ENCODE peak calls at places on chromosomes 13 and 19, in six cellular contexts. I is bronchial epithelial cell, R is A549, L is fibroblast of pulmonary artery, S is brain microvascular endothelial cell, D is epithelial cell of esophagus. A is an unnamed sample.

GRCh38 chr19:12098040-12098439 is 33.5 kb downstream of the ZNF844 start:
- DNase-seq in I (peak), R (no peak), L (no peak), S (no peak), D (peak), A (no peak)

GRCh38 chr13:58097831-58098230 is 466.3 kb downstream of the PCDH17 start:
- DNase-seq in I (no peak), R (no peak), L (peak), S (no peak), D (no peak), A (no peak)

GRCh38 chr13:52463526-52463925 is 8.2 kb downstream of the CKAP2 start:
- DNase-seq in I (no peak), R (no peak), L (no peak), S (no peak), D (no peak), A (no peak)

GRCh38 chr13:36758345-36758744 is 60.7 kb upstream of the RFXAP start:
- DNase-seq in I (no peak), R (no peak), L (no peak), S (no peak), D (no peak), A (no peak)

GRCh38 chr19:42419309-42419708 is 7.9 kb downstream of the LIPE start:
- DNase-seq in I (no peak), R (no peak), L (no peak), S (no peak), D (no peak), A (no peak)

GRCh38 chr19:17073869-17074627 is 1.2 kb downstream of the HAUS8 start:
- DNase-seq in I (no peak), R (no peak), L (no peak), S (no peak), D (no peak), A (peak)

GRCh38 chr19:33332248-33332647 is 29.9 kb upstream of the CEBPA start:
- DNase-seq in I (no peak), R (no peak), L (no peak), S (no peak), D (no peak), A (no peak)

GRCh38 chr13:42906257-42906656 is 85.8 kb downstream of the EPSTI1 start:
- DNase-seq in I (peak), R (no peak), L (no peak), S (no peak), D (peak), A (no peak)

GRCh38 chr19:11942843-11943108 is 17.9 kb downstream of the ZNF700 start:
- DNase-seq in I (no peak), R (no peak), L (no peak), S (no peak), D (no peak), A (no peak)

GRCh38 chr13:68358218-68358817 is 1128.2 kb upstream of the PCDH9 start:
- DNase-seq in I (no peak), R (no peak), L (no peak), S (no peak), D (peak), A (no peak)

GRCh38 chr19:35290381-35291135 is 1.4 kb upstream of the MAG start:
- DNase-seq in I (no peak), R (no peak), L (no peak), S (no peak), D (no peak), A (no peak)

GRCh38 chr19:58044886-58045285 is 11.1 kb downstream of the ZSCAN1 start:
- DNase-seq in I (no peak), R (no peak), L (no peak), S (no peak), D (no peak), A (no peak)

GRCh38 chr19:3544742-3545668 is 6.0 kb downstream of the TEKTIP1 start:
- DNase-seq in I (peak), R (peak), L (peak), S (no peak), D (peak), A (peak)

GRCh38 chr19:15251749-15252397 is 19.6 kb upstream of the EPHX3 start:
- DNase-seq in I (peak), R (peak), L (peak), S (peak), D (peak), A (peak)

GRCh38 chr13:53074119-53074518 is 45.5 kb downstream of the OLFM4 start:
- DNase-seq in I (no peak), R (no peak), L (no peak), S (no peak), D (no peak), A (no peak)

GRCh38 chr13:48493851-48494250 is 39.0 kb downstream of the RCBTB2 start:
- DNase-seq in I (peak), R (no peak), L (peak), S (no peak), D (peak), A (peak)

GRCh38 chr13:23626730-23627129 is 56.5 kb downstream of the TNFRSF19 start:
- DNase-seq in I (no peak), R (no peak), L (no peak), S (no peak), D (no peak), A (no peak)

GRCh38 chr13:44306401-44307192 is 67.0 kb upstream of the SERP2 start:
- DNase-seq in I (peak), R (peak), L (peak), S (peak), D (peak), A (peak)

GRCh38 chr13:72622546-72622945 is 104.9 kb downstream of the MZT1 start:
- DNase-seq in I (peak), R (no peak), L (no peak), S (no peak), D (peak), A (no peak)

GRCh38 chr19:55372316-55373081 is 2.2 kb upstream of the IL11 start:
- DNase-seq in I (no peak), R (peak), L (peak), S (peak), D (no peak), A (peak)

GRCh38 chr19:39355253-39355652 is 13.0 kb downstream of the SAMD4B start:
- DNase-seq in I (no peak), R (no peak), L (no peak), S (no peak), D (no peak), A (no peak)

GRCh38 chr19:58578430-58578925 is 5.3 kb upstream of the MZF1 start:
- DNase-seq in I (no peak), R (no peak), L (no peak), S (no peak), D (peak), A (no peak)

GRCh38 chr19:4154571-4155312 is 1.3 kb downstream of the CREB3L3 start:
- DNase-seq in I (no peak), R (no peak), L (no peak), S (no peak), D (no peak), A (no peak)

GRCh38 chr13:33299626-33300025 is 14.1 kb upstream of the STARD13 start:
- DNase-seq in I (no peak), R (no peak), L (no peak), S (no peak), D (no peak), A (no peak)

GRCh38 chr13:97369269-97369893 is 64.6 kb upstream of the RAP2A start:
- DNase-seq in I (no peak), R (no peak), L (no peak), S (no peak), D (no peak), A (peak)

GRCh38 chr13:26485786-26486185 is 71.7 kb upstream of the WASF3 start:
- DNase-seq in I (no peak), R (no peak), L (no peak), S (no peak), D (no peak), A (no peak)

GRCh38 chr13:32645854-32646253 is 59.6 kb downstream of the PDS5B start:
- DNase-seq in I (no peak), R (no peak), L (no peak), S (no peak), D (no peak), A (no peak)

GRCh38 chr13:104597554-104598240 is 1531.5 kb upstream of the SLC10A2 start:
- DNase-seq in I (no peak), R (no peak), L (no peak), S (no peak), D (no peak), A (no peak)

GRCh38 chr13:102484329-102484728 is 82.5 kb upstream of the FGF14 start:
- DNase-seq in I (peak), R (no peak), L (no peak), S (peak), D (peak), A (peak)

GRCh38 chr13:23810842-23811241 is 78.4 kb downstream of the MIPEP start:
- DNase-seq in I (no peak), R (no peak), L (no peak), S (no peak), D (no peak), A (no peak)

GRCh38 chr13:23991119-23991518 is 93.8 kb upstream of the C1QTNF9B start:
- DNase-seq in I (no peak), R (no peak), L (no peak), S (no peak), D (no peak), A (no peak)

GRCh38 chr13:91540157-91540736 is 141.8 kb downstream of the GPC5 start:
- DNase-seq in I (no peak), R (no peak), L (no peak), S (no peak), D (no peak), A (no peak)

GRCh38 chr13:100610399-100611347 is 22.1 kb upstream of the GGACT start:
- DNase-seq in I (no peak), R (no peak), L (no peak), S (no peak), D (no peak), A (no peak)

GRCh38 chr13:46577656-46578589 is 25.0 kb downstream of the LRCH1 start:
- DNase-seq in I (no peak), R (no peak), L (no peak), S (no peak), D (no peak), A (no peak)

GRCh38 chr13:98664047-98664446 is 87.1 kb upstream of the STK24 start:
- DNase-seq in I (peak), R (no peak), L (peak), S (peak), D (peak), A (peak)

GRCh38 chr19:38713227-38713649 is 31.0 kb downstream of the CAPN12 start:
- DNase-seq in I (no peak), R (no peak), L (no peak), S (no peak), D (no peak), A (no peak)

GRCh38 chr13:112574476-112575294 is 13.3 kb downstream of the TUBGCP3 start:
- DNase-seq in I (no peak), R (no peak), L (peak), S (no peak), D (no peak), A (no peak)

GRCh38 chr19:46898731-46899130 is 37.9 kb downstream of the ARHGAP35 start:
- DNase-seq in I (peak), R (no peak), L (peak), S (peak), D (peak), A (no peak)

GRCh38 chr13:77509221-77509620 is 26.3 kb upstream of the SCEL start:
- DNase-seq in I (peak), R (no peak), L (peak), S (peak), D (peak), A (peak)

GRCh38 chr13:29541400-29541799 is 54.1 kb downstream of the SLC7A1 start:
- DNase-seq in I (no peak), R (no peak), L (no peak), S (no peak), D (no peak), A (no peak)

GRCh38 chr13:29545988-29546387 is 49.5 kb downstream of the SLC7A1 start:
- DNase-seq in I (no peak), R (no peak), L (no peak), S (no peak), D (no peak), A (no peak)

GRCh38 chr13:29540799-29541198 is 54.7 kb downstream of the SLC7A1 start:
- DNase-seq in I (no peak), R (no peak), L (no peak), S (no peak), D (no peak), A (no peak)

GRCh38 chr13:29546662-29547061 is 48.8 kb downstream of the SLC7A1 start:
- DNase-seq in I (no peak), R (no peak), L (no peak), S (no peak), D (no peak), A (no peak)

GRCh38 chr13:29543230-29544215 is 52.0 kb downstream of the SLC7A1 start:
- DNase-seq in I (no peak), R (no peak), L (peak), S (peak), D (peak), A (no peak)
- TF ChIP-seq CTCF in I (no peak), R (no peak), L (no peak), S (peak), D (no peak), A (no peak)

GRCh38 chr13:19088416-19088815 is 93.2 kb downstream of the TUBA3C start:
- DNase-seq in I (no peak), R (no peak), L (no peak), S (no peak), D (no peak), A (no peak)

GRCh38 chr13:19085258-19085657 is 96.4 kb downstream of the TUBA3C start:
- DNase-seq in I (no peak), R (no peak), L (no peak), S (no peak), D (no peak), A (no peak)

GRCh38 chr13:19090495-19090894 is 91.1 kb downstream of the TUBA3C start:
- DNase-seq in I (no peak), R (no peak), L (no peak), S (no peak), D (no peak), A (no peak)

GRCh38 chr13:19085876-19086275 is 95.7 kb downstream of the TUBA3C start:
- DNase-seq in I (no peak), R (no peak), L (no peak), S (no peak), D (no peak), A (no peak)

GRCh38 chr13:19089315-19089714 is 92.3 kb downstream of the TUBA3C start:
- DNase-seq in I (no peak), R (no peak), L (no peak), S (no peak), D (no peak), A (no peak)
- TF ChIP-seq CTCF in I (no peak), R (no peak), L (no peak), S (no peak), D (no peak), A (no peak)

GRCh38 chr13:78806457-78806856 is 147.5 kb upstream of the OBI1 start:
- DNase-seq in I (no peak), R (peak), L (no peak), S (no peak), D (peak), A (no peak)
- TF ChIP-seq CTCF in I (no peak), R (no peak), L (peak), S (peak), D (peak), A (no peak)

GRCh38 chr13:110410906-110411305 is 103.8 kb downstream of the COL4A2 start:
- DNase-seq in I (no peak), R (no peak), L (no peak), S (no peak), D (no peak), A (no peak)
- TF ChIP-seq CTCF in I (no peak), R (no peak), L (no peak), S (no peak), D (no peak), A (no peak)

DNA sequence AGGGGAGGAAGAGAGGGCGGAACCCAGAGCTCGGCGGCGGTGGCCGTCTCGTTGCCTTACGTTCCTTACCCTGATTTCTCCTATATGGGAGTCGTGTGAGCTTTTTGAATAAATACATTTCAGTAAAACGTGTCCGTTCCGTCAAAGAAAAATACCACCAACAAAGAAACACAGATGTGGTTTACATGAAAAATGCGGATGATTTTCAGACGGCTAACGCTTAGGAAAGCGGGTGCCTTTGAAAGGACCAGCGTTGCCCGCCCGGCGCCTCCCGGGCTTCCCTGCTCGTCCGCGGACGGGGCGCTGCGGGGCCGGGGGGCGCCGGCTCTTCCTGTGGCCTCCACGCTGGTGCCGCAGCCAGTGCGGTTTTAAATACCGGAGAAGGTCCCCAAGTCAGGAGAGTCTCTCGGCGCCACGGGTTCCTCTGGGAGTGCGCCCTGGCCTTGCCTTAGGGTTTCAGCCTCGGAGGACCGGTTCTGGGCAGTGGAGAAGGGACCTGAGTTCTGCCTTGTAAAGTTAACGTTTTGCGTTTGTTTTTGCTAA is 813 bp downstream of the UPF3A start:
- DNase-seq in I (peak), R (no peak), L (peak), S (peak), D (no peak), A (peak)
- TF ChIP-seq CTCF in I (no peak), R (no peak), L (no peak), S (no peak), D (no peak), A (no peak)

GRCh38 chr13:41848435-41849255 is 112.3 kb downstream of the VWA8 start:
- DNase-seq in I (no peak), R (no peak), L (peak), S (peak), D (peak), A (no peak)
- TF ChIP-seq CTCF in I (peak), R (peak), L (peak), S (peak), D (peak), A (peak)

GRCh38 chr13:20721454-20722357 is 18.2 kb downstream of the IL17D start:
- DNase-seq in I (peak), R (no peak), L (peak), S (peak), D (peak), A (peak)
- TF ChIP-seq CTCF in I (no peak), R (no peak), L (no peak), S (peak), D (no peak), A (no peak)

DNA sequence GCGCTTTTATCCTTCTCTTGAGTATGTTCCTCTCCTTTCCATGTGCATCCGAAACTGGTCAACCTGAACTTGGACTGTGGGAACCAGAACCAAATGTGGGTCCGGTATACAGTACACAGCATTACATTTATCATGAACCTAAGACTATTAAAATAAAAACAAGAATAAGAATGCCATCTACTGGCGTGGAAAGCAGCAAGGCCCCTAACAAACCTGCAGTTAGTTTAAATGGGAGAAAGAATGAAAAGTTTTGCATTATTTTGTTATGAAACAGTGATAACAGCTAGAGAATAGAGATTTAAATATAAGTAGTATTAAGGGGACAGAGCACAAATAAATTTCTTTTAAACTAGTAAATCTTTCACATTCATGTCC is 159.5 kb downstream of the RBM26 start:
- DNase-seq in I (peak), R (no peak), L (no peak), S (no peak), D (peak), A (no peak)
- TF ChIP-seq CTCF in I (peak), R (peak), L (peak), S (no peak), D (peak), A (no peak)